ENCODE peak calls at places on chromosomes 4 and X, in eight cellular contexts. H, T, I, V, D, R, J and P are unnamed samples.

GRCh38 chr4:74546020-74546419 is 101.1 kb downstream of the AREG start:
- DNase-seq in H (peak; percentile 25), T (no peak), I (no peak), V (no peak), D (no peak), R (no peak), J (no peak), P (no peak)

GRCh38 chr4:85955614-85956295 is 404.1 kb downstream of the MAPK10 start:
- DNase-seq in H (no peak), T (no peak), I (no peak), V (no peak), D (no peak), R (no peak), J (peak; percentile 76), P (no peak)

GRCh38 chr4:99462875-99463464 is 27.8 kb upstream of the ADH7 start:
- DNase-seq in H (no peak), T (no peak), I (peak; percentile 65), V (peak; percentile 45), D (peak; percentile 80), R (peak; percentile 39), J (peak; percentile 79), P (peak; percentile 28)

GRCh38 chrX:2284601-2285000 is 216.2 kb downstream of the DHRSX start:
- DNase-seq in H (no peak), T (no peak), I (no peak), V (no peak), D (no peak), R (no peak), J (no peak), P (no peak)

GRCh38 chr4:187075514-187075913 is 351.9 kb upstream of the FAT1 start:
- DNase-seq in H (no peak), T (no peak), I (no peak), V (no peak), D (no peak), R (no peak), J (no peak), P (no peak)

GRCh38 chrX:9534686-9535085 is 69.8 kb downstream of the TBL1X start:
- DNase-seq in H (no peak), T (no peak), I (peak; percentile 34), V (no peak), D (no peak), R (no peak), J (no peak), P (no peak)

GRCh38 chrX:23907106-23907495 is 637 bp downstream of the APOO start:
- DNase-seq in H (no peak), T (no peak), I (no peak), V (no peak), D (no peak), R (no peak), J (peak; percentile 42), P (no peak)

GRCh38 chr4:152054731-152055130 is 293.9 kb upstream of the GATB start:
- DNase-seq in H (no peak), T (no peak), I (no peak), V (no peak), D (no peak), R (no peak), J (no peak), P (no peak)

GRCh38 chrX:13747836-13748235 is 13.3 kb downstream of the OFD1 start:
- DNase-seq in H (peak; percentile 11), T (no peak), I (peak; percentile 62), V (no peak), D (no peak), R (peak; percentile 29), J (peak; percentile 51), P (peak; percentile 40)

GRCh38 chrX:623599-624323 is 6.8 kb upstream of the SHOX start:
- DNase-seq in H (no peak), T (peak; percentile 47), I (no peak), V (no peak), D (no peak), R (no peak), J (no peak), P (no peak)

GRCh38 chrX:97238632-97239031 is 354.9 kb downstream of the RPA4 start:
- DNase-seq in H (peak; percentile 13), T (no peak), I (no peak), V (no peak), D (no peak), R (peak; percentile 2), J (no peak), P (no peak)

GRCh38 chrX:10726647-10727046 is 106.3 kb upstream of the MID1 start:
- DNase-seq in H (no peak), T (no peak), I (no peak), V (no peak), D (no peak), R (peak; percentile 10), J (no peak), P (no peak)